ENCODE peak calls at places on chromosomes 16 and 17, in nine cellular contexts. R, G, P, E, O, M, W, Q and U are unnamed samples.

GRCh38 chr16:12419151-12419550 is 384.5 kb downstream of the CPPED1 start:
- DNase-seq in R (no peak), G (no peak), P (no peak), E (no peak), O (no peak), M (no peak), W (no peak), Q (no peak), U (no peak)

GRCh38 chr16:82983390-82983789 is 356.6 kb downstream of the CDH13 start:
- DNase-seq in R (no peak), G (no peak), P (no peak), E (no peak), O (no peak), M (no peak), W (no peak), Q (no peak), U (no peak)

GRCh38 chr17:17963066-17963465 is 9.1 kb downstream of the TOM1L2 start:
- DNase-seq in R (no peak), G (no peak), P (no peak), E (no peak), O (no peak), M (no peak), W (no peak), Q (no peak), U (no peak)

GRCh38 chr16:19715566-19715965 is 2.5 kb downstream of the KNOP1 start:
- DNase-seq in R (no peak), G (no peak), P (no peak), E (no peak), O (no peak), M (no peak), W (no peak), Q (no peak), U (no peak)

GRCh38 chr17:61818225-61818624 is 45.1 kb downstream of the BRIP1 start:
- DNase-seq in R (no peak), G (no peak), P (no peak), E (no peak), O (no peak), M (no peak), W (no peak), Q (no peak), U (no peak)

GRCh38 chr17:9266769-9267168 is 245.5 kb downstream of the NTN1 start:
- DNase-seq in R (no peak), G (no peak), P (no peak), E (no peak), O (no peak), M (no peak), W (no peak), Q (no peak), U (no peak)

GRCh38 chr16:86229866-86230656 is 280.3 kb upstream of the FOXF1 start:
- DNase-seq in R (no peak), G (no peak), P (no peak), E (no peak), O (no peak), M (no peak), W (no peak), Q (no peak), U (no peak)

GRCh38 chr16:87338155-87338765 is 21.1 kb upstream of the C16orf95 start:
- DNase-seq in R (no peak), G (no peak), P (no peak), E (no peak), O (no peak), M (no peak), W (no peak), Q (no peak), U (no peak)

GRCh38 chr16:53904533-53904932 is 200.6 kb downstream of the FTO start:
- DNase-seq in R (no peak), G (no peak), P (no peak), E (no peak), O (no peak), M (no peak), W (no peak), Q (no peak), U (no peak)

GRCh38 chr16:81403601-81404391 is 40.8 kb upstream of the CMIP start:
- DNase-seq in R (peak), G (peak), P (peak), E (peak), O (peak), M (peak), W (peak), Q (peak), U (peak)

GRCh38 chr16:1154291-1154886 is 1.5 kb downstream of the CACNA1H start:
- DNase-seq in R (no peak), G (peak), P (peak), E (no peak), O (no peak), M (no peak), W (no peak), Q (peak), U (no peak)

GRCh38 chr17:49596613-49597244 is 21.1 kb downstream of the NXPH3 start:
- DNase-seq in R (no peak), G (no peak), P (no peak), E (no peak), O (no peak), M (no peak), W (no peak), Q (no peak), U (no peak)

GRCh38 chr17:32124985-32125847 is 17.1 kb upstream of the RHOT1 start:
- DNase-seq in R (no peak), G (no peak), P (no peak), E (no peak), O (no peak), M (no peak), W (no peak), Q (no peak), U (no peak)

GRCh38 chr17:7416323-7416722 is 3.8 kb upstream of the SPEM1 start:
- DNase-seq in R (no peak), G (peak), P (no peak), E (no peak), O (no peak), M (no peak), W (no peak), Q (no peak), U (no peak)

GRCh38 chr16:80084614-80085013 is 456.2 kb upstream of the DYNLRB2 start:
- DNase-seq in R (no peak), G (peak), P (peak), E (no peak), O (peak), M (no peak), W (no peak), Q (peak), U (no peak)

GRCh38 chr16:72995151-72995881 is 52.6 kb downstream of the ZFHX3 start:
- DNase-seq in R (peak), G (peak), P (peak), E (no peak), O (peak), M (peak), W (no peak), Q (peak), U (no peak)

GRCh38 chr16:81500833-81501521 is 56.4 kb downstream of the CMIP start:
- DNase-seq in R (peak), G (no peak), P (no peak), E (no peak), O (no peak), M (no peak), W (no peak), Q (no peak), U (no peak)

GRCh38 chr16:57621521-57622268 is 6.7 kb upstream of the ADGRG1 start:
- DNase-seq in R (no peak), G (peak), P (no peak), E (no peak), O (no peak), M (no peak), W (no peak), Q (no peak), U (no peak)

GRCh38 chr17:40071720-40072480 is 9.1 kb downstream of the THRA start:
- DNase-seq in R (no peak), G (peak), P (no peak), E (no peak), O (no peak), M (no peak), W (no peak), Q (no peak), U (no peak)

GRCh38 chr17:49224198-49224996 is 6.2 kb downstream of the PHOSPHO1 start:
- DNase-seq in R (peak), G (no peak), P (peak), E (peak), O (peak), M (peak), W (peak), Q (peak), U (peak)